ENCODE peak calls at places on chromosomes 11 and 22, in four cellular contexts. B, D, F and O are unnamed samples.

GRCh38 chr11:31509017-31509411 is 408 bp downstream of the IMMP1L start:
- DNase-seq in B (no peak), F (no peak), D (no peak), O (peak; percentile 13)

GRCh38 chr11:16001899-16002426 is 354.4 kb downstream of the SOX6 start:
- DNase-seq in D (peak; percentile 93), F (no peak), B (peak; percentile 19), O (peak; percentile 90)

GRCh38 chr11:57370251-57370650 is 10.7 kb downstream of the PRG3 start:
- DNase-seq in D (peak; percentile 78), F (no peak), B (peak; percentile 62), O (peak; percentile 94)

GRCh38 chr22:46687460-46687859 is 50.6 kb downstream of the CERK start:
- DNase-seq in F (no peak), B (no peak), D (no peak), O (no peak)

GRCh38 chr22:41991111-41991510 is 7.5 kb upstream of the WBP2NL start:
- DNase-seq in B (no peak), F (no peak), D (no peak), O (no peak)

GRCh38 chr11:126526471-126526870 is 171.0 kb downstream of the ST3GAL4 start:
- DNase-seq in F (no peak), B (no peak), D (no peak), O (no peak)

GRCh38 chr11:133659542-133660201 is 127.4 kb upstream of the OPCML start:
- DNase-seq in D (no peak), F (no peak), B (no peak), O (no peak)

GRCh38 chr11:33000181-33000580 is 15.5 kb upstream of the DEPDC7 start:
- DNase-seq in F (no peak), D (peak; percentile 30), B (no peak), O (peak; percentile 50)

GRCh38 chr11:95231881-95232605 is 1.0 kb upstream of the SESN3 start:
- DNase-seq in F (peak; percentile 82), D (peak; percentile 57), B (no peak), O (peak; percentile 63)

GRCh38 chr11:75776546-75776945 is 8.0 kb downstream of the DGAT2 start:
- DNase-seq in F (no peak), D (no peak), B (no peak), O (no peak)

GRCh38 chr11:109012996-109013395 is 348.1 kb downstream of the DDX10 start:
- DNase-seq in B (no peak), D (no peak), F (no peak), O (no peak)